ENCODE peak calls at places on chromosomes 7 and 10, in five cellular contexts. G, E, L, H and D are unnamed samples.

GRCh38 chr10:11170993-11171416 is 153.3 kb downstream of the CELF2 start:
- DNase-seq in G (no peak), E (no peak), L (peak; percentile 71), H (no peak), D (no peak)

GRCh38 chr10:34292675-34293074 is 522.4 kb downstream of the PARD3 start:
- DNase-seq in G (no peak), E (no peak), L (no peak), H (no peak), D (no peak)

GRCh38 chr10:97307866-97308780 is 10.9 kb upstream of the FRAT1 start:
- DNase-seq in G (no peak), E (no peak), L (no peak), H (no peak), D (no peak)

GRCh38 chr10:80464557-80465466 is 10.7 kb downstream of the TSPAN14 start:
- DNase-seq in G (no peak), E (no peak), L (no peak), H (no peak), D (no peak)

GRCh38 chr10:8138471-8138870 is 84.0 kb downstream of the GATA3 start:
- DNase-seq in G (no peak), E (no peak), L (no peak), H (no peak), D (no peak)

GRCh38 chr7:22597845-22598244 is 97.9 kb upstream of the STEAP1B start:
- DNase-seq in G (no peak), E (no peak), L (no peak), H (no peak), D (no peak)

GRCh38 chr10:17023386-17024298 is 106.0 kb downstream of the CUBN start:
- DNase-seq in G (peak; percentile 83), E (peak; percentile 89), L (peak; percentile 92), H (peak; percentile 77), D (no peak)

GRCh38 chr10:71613303-71613777 is 106.2 kb downstream of the C10orf105 start:
- DNase-seq in G (no peak), E (no peak), L (no peak), H (peak; percentile 51), D (no peak)

GRCh38 chr7:33757050-33757449 is 148.3 kb upstream of the BMPER start:
- DNase-seq in G (no peak), E (no peak), L (no peak), H (no peak), D (no peak)

GRCh38 chr7:137592232-137592896 is 248.8 kb upstream of the PTN start:
- DNase-seq in G (no peak), E (peak; percentile 80), L (peak; percentile 56), H (peak; percentile 41), D (no peak)

GRCh38 chr10:73799899-73800559 is 11.4 kb downstream of the NDST2 start:
- DNase-seq in G (no peak), E (no peak), L (no peak), H (no peak), D (peak; percentile 81)

GRCh38 chr7:140672382-140673062 is at the start of gene ADCK2:
- DNase-seq in G (peak; percentile 75), E (peak; percentile 67), L (peak; percentile 61), H (peak; percentile 65), D (no peak)

GRCh38 chr7:50667338-50667737 is 102.1 kb upstream of the DDC start:
- DNase-seq in G (no peak), E (peak; percentile 65), L (no peak), H (peak; percentile 53), D (no peak)

GRCh38 chr10:124223001-124223710 is 129.8 kb upstream of the CHST15 start:
- DNase-seq in G (no peak), E (no peak), L (no peak), H (no peak), D (no peak)

GRCh38 chr10:73110345-73110849 is at the start of gene NUDT13:
- DNase-seq in G (peak; percentile 70), E (peak; percentile 80), L (peak; percentile 89), H (peak; percentile 71), D (no peak)

GRCh38 chr7:1916621-1916970 is 246.5 kb downstream of the ELFN1 start:
- DNase-seq in G (no peak), E (no peak), L (no peak), H (no peak), D (peak; percentile 83)

GRCh38 chr7:2014391-2015241 is 218.1 kb downstream of the MAD1L1 start:
- DNase-seq in G (peak; percentile 57), E (peak; percentile 66), L (no peak), H (peak; percentile 29), D (peak; percentile 81)

GRCh38 chr7:132213583-132213982 is 362.7 kb downstream of the PLXNA4 start:
- DNase-seq in G (no peak), E (peak; percentile 26), L (no peak), H (no peak), D (no peak)

GRCh38 chr10:49474901-49475300 is 64.0 kb downstream of the ERCC6 start:
- DNase-seq in G (no peak), E (no peak), L (no peak), H (no peak), D (no peak)

GRCh38 chr7:157474685-157475084 is 137.9 kb downstream of the DNAJB6 start:
- DNase-seq in G (no peak), E (peak; percentile 18), L (peak; percentile 37), H (no peak), D (no peak)

GRCh38 chr7:98555403-98555802 is 61.7 kb upstream of the NPTX2 start:
- DNase-seq in G (no peak), E (no peak), L (no peak), H (no peak), D (no peak)

GRCh38 chr10:83991986-83992753 is 147.1 kb upstream of the GHITM start:
- DNase-seq in G (no peak), E (no peak), L (peak; percentile 63), H (no peak), D (no peak)
- TF ChIP-seq CTCF in G (no peak), E (no peak), L (peak; percentile 56), H (no peak), D (peak; percentile 50)

GRCh38 chr10:95208702-95209391 is 14.8 kb downstream of the ACSM6 start:
- DNase-seq in G (no peak), E (no peak), L (no peak), H (no peak), D (no peak)
- TF ChIP-seq CTCF in G (no peak), E (no peak), L (no peak), H (no peak), D (peak; percentile 84)

DNA sequence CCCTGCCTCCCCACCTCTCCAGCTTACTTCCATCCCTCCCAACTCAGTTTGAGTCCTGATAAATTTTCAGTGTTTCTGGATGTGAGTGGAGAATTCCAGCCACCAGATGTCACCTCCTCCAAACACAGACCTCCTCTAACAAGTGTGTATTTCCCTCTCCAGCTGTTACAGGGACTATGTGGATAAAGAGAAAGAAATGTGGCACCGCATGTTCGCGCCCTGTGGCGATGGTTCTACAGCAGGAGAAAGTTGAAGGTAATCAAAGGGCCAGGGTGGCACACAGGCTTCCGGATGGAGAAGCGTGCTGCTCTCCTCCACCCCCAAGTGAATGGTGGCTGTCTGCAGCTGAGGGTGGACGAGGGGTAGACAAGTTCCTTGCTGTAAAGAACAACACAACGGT is 14.7 kb downstream of the FKBP6 start:
- DNase-seq in G (no peak), E (no peak), L (no peak), H (no peak), D (no peak)
- TF ChIP-seq CTCF in G (no peak), E (peak; percentile 17), L (no peak), H (no peak), D (peak; percentile 86)

DNA sequence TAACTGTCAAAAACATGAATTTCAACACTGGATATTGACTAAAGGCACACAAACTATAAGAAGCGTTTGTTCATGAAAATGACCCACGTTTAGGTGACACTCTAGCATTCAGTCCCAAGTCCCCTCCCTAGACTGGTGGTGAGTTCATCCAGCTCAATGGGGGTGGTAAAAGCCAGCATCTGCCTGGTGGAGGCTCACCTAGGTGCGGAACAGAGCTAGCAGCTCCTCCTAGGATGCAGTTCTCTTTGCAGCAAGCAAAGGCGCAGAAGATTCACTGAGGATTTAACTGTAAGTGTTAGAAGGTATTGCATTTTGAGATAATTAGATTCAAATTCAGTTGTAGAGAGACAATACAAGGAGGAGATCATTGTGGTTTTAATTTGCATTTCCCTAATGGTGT is 87.6 kb downstream of the VSTM2A start:
- DNase-seq in G (no peak), E (no peak), L (no peak), H (no peak), D (no peak)
- TF ChIP-seq CTCF in G (no peak), E (no peak), L (no peak), H (no peak), D (no peak)

GRCh38 chr7:38736135-38736534 is 105.0 kb upstream of the AMPH start:
- DNase-seq in G (no peak), E (no peak), L (no peak), H (no peak), D (no peak)

GRCh38 chr7:38744746-38745145 is 113.6 kb upstream of the AMPH start:
- DNase-seq in G (no peak), E (no peak), L (no peak), H (no peak), D (no peak)

DNA sequence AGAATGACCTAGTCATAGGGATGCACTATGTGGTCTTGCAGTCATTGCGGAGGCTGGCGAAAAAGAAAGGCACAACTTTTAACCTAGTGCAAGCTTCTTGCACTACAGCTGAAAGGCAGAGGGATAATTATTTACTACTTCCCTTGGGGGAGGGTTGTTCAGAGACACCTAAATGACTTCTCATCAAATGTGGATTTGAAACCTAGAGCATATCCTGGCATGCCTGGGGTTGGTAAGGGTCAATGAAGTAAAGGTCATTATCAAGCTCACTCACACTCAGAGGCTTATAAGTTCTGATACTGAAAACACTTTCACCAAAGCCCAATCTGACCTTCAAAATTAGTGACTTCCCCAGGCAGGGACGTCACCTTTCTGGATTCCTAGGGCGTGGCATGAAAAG is 108.9 kb upstream of the AMPH start:
- DNase-seq in G (no peak), E (no peak), L (no peak), H (no peak), D (no peak)
- TF ChIP-seq CTCF in G (no peak), E (no peak), L (no peak), H (no peak), D (no peak)

DNA sequence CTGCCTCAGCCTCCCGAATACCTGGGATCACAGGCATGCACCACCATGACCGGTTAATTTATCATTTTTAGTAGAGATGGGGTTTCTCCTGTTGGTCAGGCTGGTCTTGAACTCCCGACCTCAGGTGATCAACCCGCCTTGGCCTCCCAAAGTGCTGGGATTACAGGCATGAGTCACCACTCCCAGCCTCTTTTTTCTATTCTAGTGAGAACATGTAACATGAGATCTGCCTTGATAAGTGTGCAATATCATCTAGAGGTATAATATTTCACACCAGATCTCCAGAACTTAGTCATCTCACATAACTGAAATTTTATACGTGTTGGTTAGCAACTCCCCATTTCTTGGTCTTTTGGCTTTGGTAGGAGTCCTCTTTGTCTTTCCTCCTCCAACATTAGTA is 656.9 kb downstream of the CNTNAP2 start:
- DNase-seq in G (no peak), E (no peak), L (no peak), H (no peak), D (no peak)
- TF ChIP-seq CTCF in G (no peak), E (no peak), L (no peak), H (no peak), D (no peak)